ENCODE peak calls at places on chromosomes 4 and X, in ten cellular contexts. G is retinal pigment epithelial cell; B is colonic mucosa; A is activated CD8-positive, alpha-beta memory T cell treated with anti-CD3 and anti-CD28 coated beads for 1 hour; J is activated naive CD8-positive, alpha-beta T cell treated with anti-CD3 and anti-CD28 coated beads, Interleukin-2, amount 50 U/mL, for 24 hours; K is foreskin keratinocyte; E is effector CD4-positive, alpha-beta T cell; D is naive thymus-derived CD8-positive, alpha-beta T cell; V is omental fat pad; C is sciatic nerve. X is an unnamed sample.

GRCh38 chrX:140504371-140505324 is at the start of gene SOX3:
- DNase-seq in G (no peak), B (no peak), A (no peak), J (no peak), K (no peak), E (no peak), D (no peak), V (no peak), C (no peak), X (no peak)

GRCh38 chr4:81827568-81828202 is 356.0 kb upstream of the RASGEF1B start:
- DNase-seq in G (no peak), B (no peak), A (no peak), J (peak), K (no peak), E (no peak), D (no peak), V (no peak), C (no peak), X (no peak)

GRCh38 chrX:101097546-101098453 is at the start of gene CENPI:
- DNase-seq in G (peak), B (peak), A (peak), J (peak), K (peak), E (peak), D (peak), V (peak), C (peak), X (peak)

GRCh38 chr4:81565137-81565870 is 93.6 kb upstream of the RASGEF1B start:
- DNase-seq in G (no peak), B (peak), A (no peak), J (no peak), K (no peak), E (no peak), D (no peak), V (peak), C (peak), X (peak)

GRCh38 chr4:64766565-64766964 is 357.3 kb upstream of the TECRL start:
- DNase-seq in G (no peak), B (no peak), A (no peak), J (no peak), K (no peak), E (no peak), D (no peak), V (no peak), C (no peak), X (no peak)

GRCh38 chr4:24980064-24980690 is 50.6 kb downstream of the LGI2 start:
- DNase-seq in G (no peak), B (peak), A (peak), J (peak), K (peak), E (peak), D (peak), V (no peak), C (peak), X (peak)

GRCh38 chr4:39037491-39037825 is 5.2 kb upstream of the TMEM156 start:
- DNase-seq in G (no peak), B (no peak), A (no peak), J (no peak), K (peak), E (no peak), D (no peak), V (no peak), C (no peak), X (peak)

GRCh38 chr4:84529169-84529751 is 30.2 kb upstream of the NKX6-1 start:
- DNase-seq in G (no peak), B (no peak), A (no peak), J (no peak), K (peak), E (no peak), D (no peak), V (no peak), C (no peak), X (peak)

GRCh38 chrX:134908235-134908834 is 82.5 kb upstream of the SMIM10 start:
- DNase-seq in G (no peak), B (no peak), A (no peak), J (no peak), K (no peak), E (no peak), D (no peak), V (no peak), C (no peak), X (peak)

GRCh38 chr4:125591290-125591689 is 276.5 kb downstream of the FAT4 start:
- DNase-seq in G (no peak), B (no peak), A (no peak), J (no peak), K (no peak), E (no peak), D (no peak), V (no peak), C (no peak), X (no peak)

GRCh38 chrX:103453655-103454054 is 65.6 kb downstream of the RAB40A start:
- DNase-seq in G (peak), B (no peak), A (no peak), J (no peak), K (peak), E (no peak), D (no peak), V (no peak), C (no peak), X (peak)

GRCh38 chrX:96611619-96612362 is 72.9 kb upstream of the DIAPH2 start:
- DNase-seq in G (no peak), B (no peak), A (no peak), J (no peak), K (no peak), E (no peak), D (no peak), V (no peak), C (no peak), X (peak)

GRCh38 chrX:125205918-125206665 is 113.6 kb upstream of the TEX13C start:
- DNase-seq in G (no peak), B (peak), A (no peak), J (no peak), K (peak), E (no peak), D (no peak), V (no peak), C (no peak), X (no peak)